ENCODE peak calls at places on chromosomes 1 and 21, in nine cellular contexts. One of them, this sample, is unnamed.

GRCh38 chr1:207702317-207702716 is 49.5 kb upstream of the CD46 start:
- DNase-seq in HL-60: no peak
- DNase-seq in neural crest cell: no peak
- DNase-seq in IMR-90: no peak
- DNase-seq in PC-3: no peak
- DNase-seq in tibial nerve: no peak
- DNase-seq in CD4-positive, alpha-beta T cell: no peak
- DNase-seq in AG04449: no peak
- DNase-seq in AG09309: no peak
- DNase-seq in this sample: no peak

GRCh38 chr1:205748398-205749093 is 1.4 kb downstream of the NUCKS1 start:
- DNase-seq in neural crest cell: no peak
- DNase-seq in CD4-positive, alpha-beta T cell: no peak
- DNase-seq in AG04449: no peak
- DNase-seq in HL-60: peak; percentile 45
- DNase-seq in IMR-90: peak; percentile 79
- DNase-seq in PC-3: peak; percentile 23
- DNase-seq in tibial nerve: peak; percentile 10
- DNase-seq in AG09309: peak; percentile 38
- DNase-seq in this sample: no peak

GRCh38 chr1:185595835-185596667 is 138.1 kb upstream of the HMCN1 start:
- DNase-seq in AG09309: no peak
- DNase-seq in neural crest cell: peak; percentile 54
- DNase-seq in IMR-90: peak; percentile 56
- DNase-seq in AG04449: no peak
- DNase-seq in CD4-positive, alpha-beta T cell: peak; percentile 39
- DNase-seq in PC-3: peak; percentile 64
- DNase-seq in tibial nerve: peak; percentile 41
- DNase-seq in HL-60: peak; percentile 58
- DNase-seq in this sample: no peak

GRCh38 chr1:113686891-113687624 is 72.2 kb downstream of the PHTF1 start:
- DNase-seq in PC-3: no peak
- DNase-seq in AG04449: peak; percentile 19
- DNase-seq in HL-60: no peak
- DNase-seq in tibial nerve: no peak
- DNase-seq in IMR-90: peak; percentile 81
- DNase-seq in AG09309: peak; percentile 20
- DNase-seq in neural crest cell: no peak
- DNase-seq in CD4-positive, alpha-beta T cell: no peak
- DNase-seq in this sample: no peak

GRCh38 chr1:91135799-91136198 is 114.0 kb upstream of the ZNF644 start:
- DNase-seq in CD4-positive, alpha-beta T cell: no peak
- DNase-seq in AG04449: no peak
- DNase-seq in neural crest cell: no peak
- DNase-seq in HL-60: no peak
- DNase-seq in AG09309: no peak
- DNase-seq in IMR-90: no peak
- DNase-seq in tibial nerve: no peak
- DNase-seq in PC-3: no peak
- DNase-seq in this sample: no peak

GRCh38 chr1:107264561-107264960 is 123.7 kb downstream of the NTNG1 start:
- DNase-seq in tibial nerve: no peak
- DNase-seq in HL-60: no peak
- DNase-seq in CD4-positive, alpha-beta T cell: no peak
- DNase-seq in IMR-90: peak; percentile 20
- DNase-seq in AG09309: no peak
- DNase-seq in PC-3: peak; percentile 75
- DNase-seq in neural crest cell: no peak
- DNase-seq in AG04449: no peak
- DNase-seq in this sample: no peak

GRCh38 chr1:206555473-206555935 is 48.2 kb downstream of the RASSF5 start:
- DNase-seq in AG09309: no peak
- DNase-seq in CD4-positive, alpha-beta T cell: no peak
- DNase-seq in AG04449: no peak
- DNase-seq in neural crest cell: no peak
- DNase-seq in tibial nerve: no peak
- DNase-seq in PC-3: no peak
- DNase-seq in IMR-90: no peak
- DNase-seq in HL-60: no peak
- DNase-seq in this sample: no peak

GRCh38 chr1:96509351-96509750 is 212.2 kb upstream of the PTBP2 start:
- DNase-seq in tibial nerve: no peak
- DNase-seq in IMR-90: no peak
- DNase-seq in neural crest cell: no peak
- DNase-seq in AG09309: no peak
- DNase-seq in CD4-positive, alpha-beta T cell: no peak
- DNase-seq in AG04449: no peak
- DNase-seq in HL-60: no peak
- DNase-seq in PC-3: no peak
- DNase-seq in this sample: no peak

GRCh38 chr1:61186753-61187152 is 104.4 kb downstream of the NFIA start:
- DNase-seq in AG04449: no peak
- DNase-seq in PC-3: no peak
- DNase-seq in tibial nerve: no peak
- DNase-seq in AG09309: no peak
- DNase-seq in IMR-90: no peak
- DNase-seq in neural crest cell: no peak
- DNase-seq in CD4-positive, alpha-beta T cell: no peak
- DNase-seq in HL-60: no peak
- DNase-seq in this sample: no peak

GRCh38 chr1:150877220-150877516 is 769 bp upstream of the ARNT start:
- DNase-seq in neural crest cell: no peak
- DNase-seq in HL-60: no peak
- DNase-seq in IMR-90: no peak
- DNase-seq in CD4-positive, alpha-beta T cell: no peak
- DNase-seq in AG04449: no peak
- DNase-seq in PC-3: no peak
- DNase-seq in AG09309: no peak
- DNase-seq in tibial nerve: no peak
- DNase-seq in this sample: no peak

GRCh38 chr1:162035241-162035640 is 11.6 kb upstream of the OLFML2B start:
- DNase-seq in PC-3: peak; percentile 72
- DNase-seq in neural crest cell: no peak
- DNase-seq in HL-60: no peak
- DNase-seq in tibial nerve: no peak
- DNase-seq in AG04449: no peak
- DNase-seq in IMR-90: no peak
- DNase-seq in CD4-positive, alpha-beta T cell: no peak
- DNase-seq in AG09309: no peak
- DNase-seq in this sample: no peak

GRCh38 chr1:214463596-214463995 is 87.8 kb downstream of the PTPN14 start:
- DNase-seq in AG04449: no peak
- DNase-seq in IMR-90: no peak
- DNase-seq in tibial nerve: no peak
- DNase-seq in HL-60: no peak
- DNase-seq in neural crest cell: no peak
- DNase-seq in CD4-positive, alpha-beta T cell: no peak
- DNase-seq in PC-3: no peak
- DNase-seq in AG09309: no peak
- DNase-seq in this sample: no peak

GRCh38 chr21:28464988-28465387 is 527.7 kb downstream of the LTN1 start:
- DNase-seq in HL-60: no peak
- DNase-seq in AG09309: no peak
- DNase-seq in AG04449: no peak
- DNase-seq in neural crest cell: no peak
- DNase-seq in IMR-90: no peak
- DNase-seq in tibial nerve: no peak
- DNase-seq in CD4-positive, alpha-beta T cell: no peak
- DNase-seq in PC-3: no peak
- DNase-seq in this sample: no peak

GRCh38 chr1:236887081-236887480 is 92.0 kb downstream of the MTR start:
- DNase-seq in CD4-positive, alpha-beta T cell: no peak
- DNase-seq in IMR-90: no peak
- DNase-seq in PC-3: no peak
- DNase-seq in neural crest cell: no peak
- DNase-seq in AG09309: no peak
- DNase-seq in tibial nerve: no peak
- DNase-seq in HL-60: no peak
- DNase-seq in AG04449: no peak
- DNase-seq in this sample: no peak

GRCh38 chr1:59071289-59071688 is 225.6 kb upstream of the FGGY start:
- DNase-seq in neural crest cell: no peak
- DNase-seq in AG04449: no peak
- DNase-seq in CD4-positive, alpha-beta T cell: peak; percentile 15
- DNase-seq in HL-60: peak; percentile 71
- DNase-seq in PC-3: no peak
- DNase-seq in IMR-90: no peak
- DNase-seq in tibial nerve: no peak
- DNase-seq in AG09309: no peak
- DNase-seq in this sample: no peak

DNA sequence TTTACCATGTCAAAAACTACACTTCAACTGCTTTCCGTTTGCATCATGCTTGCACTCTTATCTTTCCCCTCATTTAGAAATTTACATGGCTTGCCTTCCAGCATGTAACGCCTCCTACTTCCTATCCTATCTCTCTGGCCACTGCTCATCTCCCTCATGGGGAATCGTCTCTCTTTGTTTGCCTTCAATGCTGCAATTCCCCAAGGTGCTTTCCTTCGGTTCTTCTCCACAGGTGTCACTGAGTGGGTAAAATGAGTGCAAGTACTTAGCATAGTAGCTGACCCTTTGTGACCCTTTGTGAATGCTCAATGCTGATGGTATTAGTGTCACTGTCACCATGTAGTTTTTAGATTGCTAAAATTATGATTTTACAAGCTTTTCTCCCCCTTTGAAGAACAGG is 63.1 kb downstream of the APP start:
- DNase-seq in AG09309: no peak
- DNase-seq in tibial nerve: no peak
- DNase-seq in CD4-positive, alpha-beta T cell: no peak
- DNase-seq in IMR-90: no peak
- DNase-seq in neural crest cell: no peak
- DNase-seq in PC-3: no peak
- DNase-seq in AG04449: no peak
- DNase-seq in HL-60: no peak
- DNase-seq in this sample: no peak
- TF ChIP-seq CTCF in AG09309: no peak
- TF ChIP-seq CTCF in tibial nerve: no peak
- TF ChIP-seq CTCF in CD4-positive, alpha-beta T cell: no peak
- TF ChIP-seq CTCF in IMR-90: no peak
- TF ChIP-seq CTCF in neural crest cell: no peak
- TF ChIP-seq CTCF in PC-3: no peak
- TF ChIP-seq CTCF in AG04449: no peak
- TF ChIP-seq CTCF in HL-60: no peak
- TF ChIP-seq CTCF in this sample: no peak

GRCh38 chr1:18513995-18514394 is 33.3 kb downstream of the KLHDC7A start:
- DNase-seq in HL-60: no peak
- DNase-seq in AG04449: no peak
- DNase-seq in PC-3: no peak
- DNase-seq in AG09309: no peak
- DNase-seq in CD4-positive, alpha-beta T cell: no peak
- DNase-seq in tibial nerve: no peak
- DNase-seq in IMR-90: no peak
- DNase-seq in neural crest cell: no peak
- DNase-seq in this sample: no peak

GRCh38 chr1:18515120-18515667 is 34.5 kb downstream of the KLHDC7A start:
- DNase-seq in AG04449: no peak
- DNase-seq in tibial nerve: no peak
- DNase-seq in HL-60: no peak
- DNase-seq in neural crest cell: no peak
- DNase-seq in AG09309: no peak
- DNase-seq in PC-3: no peak
- DNase-seq in CD4-positive, alpha-beta T cell: no peak
- DNase-seq in IMR-90: no peak
- DNase-seq in this sample: no peak

GRCh38 chr1:18508084-18508483 is 27.4 kb downstream of the KLHDC7A start:
- DNase-seq in AG09309: no peak
- DNase-seq in tibial nerve: no peak
- DNase-seq in HL-60: no peak
- DNase-seq in AG04449: no peak
- DNase-seq in neural crest cell: no peak
- DNase-seq in PC-3: no peak
- DNase-seq in IMR-90: no peak
- DNase-seq in CD4-positive, alpha-beta T cell: no peak
- DNase-seq in this sample: no peak

GRCh38 chr1:18512883-18513282 is 32.2 kb downstream of the KLHDC7A start:
- DNase-seq in AG04449: no peak
- DNase-seq in CD4-positive, alpha-beta T cell: no peak
- DNase-seq in IMR-90: no peak
- DNase-seq in neural crest cell: no peak
- DNase-seq in tibial nerve: no peak
- DNase-seq in AG09309: no peak
- DNase-seq in HL-60: no peak
- DNase-seq in PC-3: no peak
- DNase-seq in this sample: peak; percentile 79

GRCh38 chr1:18511469-18511997 is 30.8 kb downstream of the KLHDC7A start:
- DNase-seq in neural crest cell: no peak
- DNase-seq in AG09309: no peak
- DNase-seq in CD4-positive, alpha-beta T cell: no peak
- DNase-seq in PC-3: no peak
- DNase-seq in IMR-90: no peak
- DNase-seq in AG04449: no peak
- DNase-seq in tibial nerve: no peak
- DNase-seq in HL-60: no peak
- DNase-seq in this sample: peak; percentile 62
- TF ChIP-seq CTCF in neural crest cell: no peak
- TF ChIP-seq CTCF in AG09309: no peak
- TF ChIP-seq CTCF in CD4-positive, alpha-beta T cell: no peak
- TF ChIP-seq CTCF in PC-3: peak; percentile 21
- TF ChIP-seq CTCF in IMR-90: no peak
- TF ChIP-seq CTCF in AG04449: no peak
- TF ChIP-seq CTCF in tibial nerve: no peak
- TF ChIP-seq CTCF in HL-60: no peak
- TF ChIP-seq CTCF in this sample: no peak

GRCh38 chr1:201582261-201582951 is 43.5 kb downstream of the NAV1 start:
- DNase-seq in tibial nerve: peak; percentile 47
- DNase-seq in HL-60: no peak
- DNase-seq in CD4-positive, alpha-beta T cell: no peak
- DNase-seq in neural crest cell: no peak
- DNase-seq in PC-3: no peak
- DNase-seq in AG04449: no peak
- DNase-seq in AG09309: no peak
- DNase-seq in IMR-90: peak; percentile 70
- DNase-seq in this sample: no peak
- TF ChIP-seq CTCF in tibial nerve: no peak
- TF ChIP-seq CTCF in HL-60: no peak
- TF ChIP-seq CTCF in CD4-positive, alpha-beta T cell: no peak
- TF ChIP-seq CTCF in neural crest cell: no peak
- TF ChIP-seq CTCF in PC-3: no peak
- TF ChIP-seq CTCF in AG04449: peak; percentile 29
- TF ChIP-seq CTCF in AG09309: peak; percentile 7
- TF ChIP-seq CTCF in IMR-90: peak; percentile 30
- TF ChIP-seq CTCF in this sample: no peak

DNA sequence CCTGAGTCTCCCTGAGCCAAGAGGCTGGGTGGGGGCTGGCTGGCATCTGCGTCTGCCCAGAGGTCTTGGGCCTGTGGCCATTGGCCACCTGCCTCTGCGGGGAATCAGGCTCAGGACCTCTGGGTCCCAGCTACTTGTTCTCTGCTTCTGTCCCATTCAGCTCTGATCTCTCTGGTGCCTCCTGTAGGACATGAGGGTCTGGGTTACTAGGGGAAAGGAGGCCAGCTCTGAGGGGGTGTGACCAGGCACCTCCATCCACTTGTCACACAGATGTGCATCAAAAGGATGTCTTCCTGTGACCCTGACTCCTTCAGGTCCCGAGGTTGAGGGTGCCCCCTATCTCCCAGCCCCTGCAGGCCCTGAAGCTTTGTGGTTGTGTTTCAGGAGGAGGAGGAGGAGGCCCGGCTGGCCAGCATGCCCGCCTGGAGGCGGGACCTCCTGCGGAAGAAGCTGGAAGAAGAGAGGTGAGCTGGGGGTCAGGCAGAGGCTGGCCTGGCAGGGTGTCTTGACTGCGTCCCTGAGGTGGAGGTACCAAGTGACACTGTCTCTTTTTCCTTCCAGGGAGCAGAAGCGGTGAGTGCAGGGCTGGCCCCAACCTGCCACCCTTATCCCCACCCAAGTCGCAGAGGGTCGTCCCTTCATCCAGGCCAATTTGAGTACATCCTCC is 9.0 kb downstream of the TNFRSF25 start:
- DNase-seq in HL-60: no peak
- DNase-seq in CD4-positive, alpha-beta T cell: no peak
- DNase-seq in tibial nerve: no peak
- DNase-seq in PC-3: no peak
- DNase-seq in AG04449: no peak
- DNase-seq in AG09309: no peak
- DNase-seq in IMR-90: no peak
- DNase-seq in neural crest cell: no peak
- DNase-seq in this sample: no peak
- TF ChIP-seq CTCF in HL-60: no peak
- TF ChIP-seq CTCF in CD4-positive, alpha-beta T cell: no peak
- TF ChIP-seq CTCF in tibial nerve: no peak
- TF ChIP-seq CTCF in PC-3: peak; percentile 10
- TF ChIP-seq CTCF in AG04449: no peak
- TF ChIP-seq CTCF in AG09309: no peak
- TF ChIP-seq CTCF in IMR-90: no peak
- TF ChIP-seq CTCF in neural crest cell: no peak
- TF ChIP-seq CTCF in this sample: no peak